ENCODE peak calls at places on chromosomes 13 and 19, in six cellular contexts. C, I, H, V, P and K are unnamed samples.

GRCh38 chr19:18489627-18490184 is 32.2 kb downstream of the ELL start:
- DNase-seq in C (no peak), I (no peak), H (no peak), V (no peak), P (no peak), K (no peak)

GRCh38 chr19:5968431-5969373 is 9.2 kb downstream of the RANBP3 start:
- DNase-seq in C (no peak), I (peak), H (no peak), V (no peak), P (no peak), K (peak)

GRCh38 chr13:85277753-85278152 is 521.5 kb downstream of the SLITRK6 start:
- DNase-seq in C (no peak), I (no peak), H (no peak), V (no peak), P (no peak), K (no peak)

GRCh38 chr13:29175245-29175873 is 355.2 kb downstream of the MTUS2 start:
- DNase-seq in C (no peak), I (no peak), H (no peak), V (no peak), P (no peak), K (no peak)

GRCh38 chr19:19068659-19069509 is 5.1 kb downstream of the SLC25A42 start:
- DNase-seq in C (no peak), I (no peak), H (peak), V (no peak), P (no peak), K (peak)

GRCh38 chr19:53879145-53880037 is 2.6 kb upstream of the PRKCG start:
- DNase-seq in C (peak), I (peak), H (peak), V (peak), P (peak), K (peak)

GRCh38 chr19:6999938-7000732 is 21.1 kb downstream of the MBD3L2B start:
- DNase-seq in C (no peak), I (no peak), H (no peak), V (no peak), P (no peak), K (no peak)

GRCh38 chr13:30042272-30042671 is 191.9 kb upstream of the UBL3 start:
- DNase-seq in C (no peak), I (no peak), H (no peak), V (no peak), P (no peak), K (no peak)